ENCODE peak calls at places on chromosomes 3 and 15, in seven cellular contexts. One of them, this sample, is unnamed. For H3K27me3 and H3K36me3, the result is how much of the 10 kb centered on the place peaks cover.

GRCh38 chr3:170413291-170413690 is 5.4 kb upstream of the CLDN11 start:
- DNase-seq in brain microvascular endothelial cell: no peak
- DNase-seq in astrocyte: no peak
- DNase-seq in HCT116: no peak
- DNase-seq in adrenal gland: no peak
- DNase-seq in tibial nerve: no peak
- DNase-seq in PC-3: no peak
- DNase-seq in this sample: no peak

GRCh38 chr15:68581725-68582124 is 2.9 kb downstream of the CORO2B start:
- DNase-seq in tibial nerve: no peak
- DNase-seq in brain microvascular endothelial cell: no peak
- DNase-seq in HCT116: no peak
- DNase-seq in adrenal gland: no peak
- DNase-seq in PC-3: no peak
- DNase-seq in astrocyte: no peak
- DNase-seq in this sample: no peak

GRCh38 chr3:127820221-127820870 is 2.0 kb downstream of the MGLL start:
- DNase-seq in tibial nerve: peak
- DNase-seq in brain microvascular endothelial cell: no peak
- DNase-seq in PC-3: no peak
- DNase-seq in astrocyte: no peak
- DNase-seq in adrenal gland: no peak
- DNase-seq in HCT116: no peak
- DNase-seq in this sample: peak

GRCh38 chr15:60006203-60006782 is 2.2 kb downstream of the FOXB1 start:
- DNase-seq in PC-3: peak
- DNase-seq in HCT116: no peak
- DNase-seq in adrenal gland: peak
- DNase-seq in tibial nerve: no peak
- DNase-seq in brain microvascular endothelial cell: no peak
- DNase-seq in astrocyte: no peak
- DNase-seq in this sample: peak

GRCh38 chr3:57150097-57150496 is 15.1 kb downstream of the IL17RD start:
- DNase-seq in tibial nerve: no peak
- DNase-seq in adrenal gland: no peak
- DNase-seq in astrocyte: no peak
- DNase-seq in HCT116: no peak
- DNase-seq in brain microvascular endothelial cell: no peak
- DNase-seq in PC-3: peak
- DNase-seq in this sample: no peak

GRCh38 chr15:32886441-32886840 is 168.6 kb downstream of the GREM1 start:
- DNase-seq in adrenal gland: no peak
- DNase-seq in astrocyte: no peak
- DNase-seq in PC-3: no peak
- DNase-seq in brain microvascular endothelial cell: no peak
- DNase-seq in tibial nerve: no peak
- DNase-seq in HCT116: no peak
- DNase-seq in this sample: no peak

GRCh38 chr3:28745436-28745835 is 396.8 kb upstream of the AZI2 start:
- DNase-seq in brain microvascular endothelial cell: no peak
- DNase-seq in astrocyte: peak
- DNase-seq in HCT116: no peak
- DNase-seq in tibial nerve: no peak
- DNase-seq in PC-3: peak
- DNase-seq in adrenal gland: no peak
- DNase-seq in this sample: no peak

GRCh38 chr15:23823508-23823907 is 136.4 kb upstream of the NDN start:
- DNase-seq in adrenal gland: no peak
- DNase-seq in PC-3: peak
- DNase-seq in HCT116: no peak
- DNase-seq in brain microvascular endothelial cell: no peak
- DNase-seq in tibial nerve: no peak
- DNase-seq in astrocyte: no peak
- DNase-seq in this sample: peak

GRCh38 chr15:24956131-24956838 is 1.5 kb downstream of the SNRPN start:
- DNase-seq in PC-3: peak
- DNase-seq in adrenal gland: peak
- DNase-seq in astrocyte: peak
- DNase-seq in HCT116: no peak
- DNase-seq in brain microvascular endothelial cell: peak
- DNase-seq in tibial nerve: peak
- DNase-seq in this sample: peak

GRCh38 chr3:24663406-24663805 is 168.8 kb upstream of the THRB start:
- DNase-seq in HCT116: no peak
- DNase-seq in PC-3: no peak
- DNase-seq in brain microvascular endothelial cell: no peak
- DNase-seq in adrenal gland: no peak
- DNase-seq in tibial nerve: no peak
- DNase-seq in astrocyte: no peak
- DNase-seq in this sample: no peak

GRCh38 chr15:70892002-70892911 is at the start of the genes LRRC49 and THAP10:
- DNase-seq in astrocyte: peak
- DNase-seq in adrenal gland: peak
- DNase-seq in brain microvascular endothelial cell: peak
- DNase-seq in HCT116: peak
- DNase-seq in PC-3: peak
- DNase-seq in tibial nerve: peak
- DNase-seq in this sample: peak

GRCh38 chr3:149975919-149976318 is 5.2 kb upstream of the PFN2 start:
- DNase-seq in brain microvascular endothelial cell: no peak
- DNase-seq in adrenal gland: no peak
- DNase-seq in astrocyte: no peak
- DNase-seq in tibial nerve: no peak
- DNase-seq in PC-3: no peak
- DNase-seq in HCT116: no peak
- DNase-seq in this sample: peak

GRCh38 chr3:94009612-94010011 is 18.8 kb downstream of the STX19 start:
- DNase-seq in astrocyte: no peak
- DNase-seq in adrenal gland: no peak
- DNase-seq in brain microvascular endothelial cell: no peak
- DNase-seq in PC-3: no peak
- DNase-seq in HCT116: no peak
- DNase-seq in tibial nerve: no peak
- DNase-seq in this sample: no peak

GRCh38 chr3:158936530-158937113 is 134.8 kb downstream of the MFSD1 start:
- DNase-seq in tibial nerve: no peak
- DNase-seq in astrocyte: no peak
- DNase-seq in HCT116: no peak
- DNase-seq in PC-3: no peak
- DNase-seq in brain microvascular endothelial cell: no peak
- DNase-seq in adrenal gland: no peak
- DNase-seq in this sample: no peak

GRCh38 chr3:135041586-135041985 is 246.5 kb downstream of the EPHB1 start:
- DNase-seq in brain microvascular endothelial cell: no peak
- DNase-seq in astrocyte: no peak
- DNase-seq in tibial nerve: no peak
- DNase-seq in adrenal gland: no peak
- DNase-seq in PC-3: no peak
- DNase-seq in HCT116: no peak
- DNase-seq in this sample: no peak

GRCh38 chr3:179661777-179662176 is 8.9 kb downstream of the USP13 start:
- DNase-seq in adrenal gland: no peak
- DNase-seq in astrocyte: no peak
- DNase-seq in PC-3: no peak
- DNase-seq in tibial nerve: no peak
- DNase-seq in HCT116: no peak
- DNase-seq in brain microvascular endothelial cell: no peak
- DNase-seq in this sample: no peak

GRCh38 chr3:102464261-102464660 is 29.4 kb downstream of the ZPLD1 start:
- DNase-seq in tibial nerve: no peak
- DNase-seq in astrocyte: no peak
- DNase-seq in brain microvascular endothelial cell: no peak
- DNase-seq in adrenal gland: no peak
- DNase-seq in HCT116: no peak
- DNase-seq in PC-3: no peak
- DNase-seq in this sample: no peak

GRCh38 chr3:38124324-38125122 is 12.4 kb downstream of the ACAA1 start:
- DNase-seq in brain microvascular endothelial cell: no peak
- DNase-seq in astrocyte: no peak
- DNase-seq in tibial nerve: no peak
- DNase-seq in HCT116: no peak
- DNase-seq in adrenal gland: peak
- DNase-seq in PC-3: peak
- DNase-seq in this sample: no peak

GRCh38 chr3:53815651-53816050 is 30.6 kb downstream of the CHDH start:
- DNase-seq in adrenal gland: no peak
- DNase-seq in PC-3: no peak
- DNase-seq in astrocyte: no peak
- DNase-seq in brain microvascular endothelial cell: no peak
- DNase-seq in HCT116: no peak
- DNase-seq in tibial nerve: no peak
- DNase-seq in this sample: no peak

GRCh38 chr15:77021088-77021481 is 26.2 kb downstream of the PSTPIP1 start:
- DNase-seq in brain microvascular endothelial cell: no peak
- DNase-seq in tibial nerve: no peak
- DNase-seq in astrocyte: no peak
- DNase-seq in HCT116: no peak
- DNase-seq in PC-3: no peak
- DNase-seq in adrenal gland: no peak
- DNase-seq in this sample: no peak

GRCh38 chr3:71484452-71484851 is 99.1 kb downstream of the FOXP1 start:
- DNase-seq in HCT116: no peak
- DNase-seq in adrenal gland: no peak
- DNase-seq in PC-3: no peak
- DNase-seq in astrocyte: no peak
- DNase-seq in brain microvascular endothelial cell: no peak
- DNase-seq in tibial nerve: no peak
- DNase-seq in this sample: no peak

GRCh38 chr3:30263921-30264313 is 342.5 kb upstream of the TGFBR2 start:
- DNase-seq in HCT116: no peak
- DNase-seq in brain microvascular endothelial cell: no peak
- DNase-seq in tibial nerve: no peak
- DNase-seq in astrocyte: no peak
- DNase-seq in PC-3: no peak
- DNase-seq in adrenal gland: no peak
- DNase-seq in this sample: no peak

GRCh38 chr3:44355634-44356033 is 17.1 kb downstream of the TCAIM start:
- DNase-seq in PC-3: peak
- DNase-seq in astrocyte: peak
- DNase-seq in brain microvascular endothelial cell: peak
- DNase-seq in adrenal gland: peak
- DNase-seq in tibial nerve: peak
- DNase-seq in HCT116: no peak
- DNase-seq in this sample: no peak

GRCh38 chr3:52286777-52287110 is 884 bp upstream of the GLYCTK start:
- DNase-seq in HCT116: no peak
- DNase-seq in brain microvascular endothelial cell: no peak
- DNase-seq in tibial nerve: no peak
- DNase-seq in adrenal gland: no peak
- DNase-seq in PC-3: no peak
- DNase-seq in astrocyte: peak
- DNase-seq in this sample: peak

GRCh38 chr15:89186798-89187197 is 34.6 kb downstream of the RLBP1 start:
- DNase-seq in tibial nerve: no peak
- DNase-seq in brain microvascular endothelial cell: no peak
- DNase-seq in HCT116: no peak
- DNase-seq in adrenal gland: no peak
- DNase-seq in astrocyte: no peak
- DNase-seq in PC-3: no peak
- DNase-seq in this sample: no peak

GRCh38 chr3:22704571-22705354 is 498.4 kb upstream of the UBE2E2 start:
- DNase-seq in astrocyte: no peak
- DNase-seq in HCT116: no peak
- DNase-seq in tibial nerve: no peak
- DNase-seq in brain microvascular endothelial cell: no peak
- DNase-seq in adrenal gland: no peak
- DNase-seq in PC-3: no peak
- DNase-seq in this sample: peak

GRCh38 chr15:63022663-63023062 is 19.9 kb upstream of the TPM1 start:
- DNase-seq in brain microvascular endothelial cell: no peak
- DNase-seq in adrenal gland: no peak
- DNase-seq in PC-3: no peak
- DNase-seq in astrocyte: no peak
- DNase-seq in tibial nerve: no peak
- DNase-seq in HCT116: no peak
- DNase-seq in this sample: no peak

DNA sequence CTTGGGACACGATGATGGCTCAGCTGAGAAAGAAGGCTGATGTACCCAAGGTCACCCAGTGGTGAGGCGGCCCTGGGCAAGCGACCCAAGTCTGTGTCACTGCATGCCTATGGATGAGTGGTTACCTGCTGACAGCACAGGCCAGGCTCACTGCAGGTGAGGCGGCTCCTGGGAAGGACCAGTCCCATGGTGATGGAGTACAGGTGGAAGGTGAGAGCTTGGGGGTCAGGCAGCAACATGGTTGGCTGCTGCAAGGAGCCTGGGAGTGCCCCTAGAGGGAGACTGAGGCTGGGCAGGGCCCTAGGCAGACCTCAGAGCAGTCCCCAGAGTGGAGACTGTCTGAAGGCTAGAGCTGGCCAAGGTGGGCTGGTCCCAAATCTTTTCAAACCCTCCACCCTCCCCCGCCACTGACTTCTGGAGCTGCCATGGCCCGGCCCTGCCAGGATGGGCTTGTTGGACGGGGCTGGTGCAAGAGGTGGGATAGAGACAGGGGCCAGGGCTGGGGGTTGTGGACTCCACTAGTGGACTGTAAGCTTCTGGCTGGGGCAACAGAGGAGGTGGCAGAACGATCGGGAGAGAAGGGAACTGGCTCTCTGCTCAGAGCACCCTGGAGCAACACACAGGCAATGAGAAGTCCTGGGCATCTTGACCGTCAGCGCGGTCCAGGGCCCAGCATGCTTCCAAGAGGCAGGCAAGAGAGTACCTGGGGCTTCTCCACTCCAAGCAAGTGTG is 72.5 kb upstream of the SLC6A11 start:
- DNase-seq in PC-3: no peak
- DNase-seq in HCT116: no peak
- DNase-seq in astrocyte: no peak
- DNase-seq in adrenal gland: no peak
- DNase-seq in brain microvascular endothelial cell: no peak
- DNase-seq in tibial nerve: no peak
- DNase-seq in this sample: no peak
- H3K27me3 ChIP-seq in PC-3: under half
- H3K27me3 ChIP-seq in HCT116: under half
- H3K27me3 ChIP-seq in astrocyte: under half
- H3K27me3 ChIP-seq in adrenal gland: under half
- H3K27me3 ChIP-seq in brain microvascular endothelial cell: under half
- H3K27me3 ChIP-seq in tibial nerve: under half
- H3K27me3 ChIP-seq in this sample: under half

GRCh38 chr3:194138732-194139084 is 2.8 kb downstream of the HES1 start:
- DNase-seq in PC-3: no peak
- DNase-seq in adrenal gland: no peak
- DNase-seq in astrocyte: peak
- DNase-seq in HCT116: no peak
- DNase-seq in tibial nerve: no peak
- DNase-seq in brain microvascular endothelial cell: no peak
- DNase-seq in this sample: no peak
- H3K4me3 ChIP-seq in PC-3: peak
- H3K4me3 ChIP-seq in adrenal gland: peak
- H3K4me3 ChIP-seq in astrocyte: peak
- H3K4me3 ChIP-seq in HCT116: no peak
- H3K4me3 ChIP-seq in tibial nerve: no peak
- H3K4me3 ChIP-seq in brain microvascular endothelial cell: peak
- H3K4me3 ChIP-seq in this sample: no peak

GRCh38 chr3:64003589-64003988 is 19.7 kb downstream of the PSMD6 start:
- DNase-seq in PC-3: no peak
- DNase-seq in brain microvascular endothelial cell: no peak
- DNase-seq in tibial nerve: no peak
- DNase-seq in astrocyte: no peak
- DNase-seq in HCT116: no peak
- DNase-seq in adrenal gland: no peak
- DNase-seq in this sample: no peak
- H3K36me3 ChIP-seq in PC-3: under half
- H3K36me3 ChIP-seq in brain microvascular endothelial cell: under half
- H3K36me3 ChIP-seq in tibial nerve: under half
- H3K36me3 ChIP-seq in astrocyte: under half
- H3K36me3 ChIP-seq in HCT116: under half
- H3K36me3 ChIP-seq in adrenal gland: half or more
- H3K36me3 ChIP-seq in this sample: under half

GRCh38 chr15:66184492-66184891 is 69.1 kb downstream of the MEGF11 start:
- DNase-seq in brain microvascular endothelial cell: no peak
- DNase-seq in tibial nerve: no peak
- DNase-seq in PC-3: no peak
- DNase-seq in adrenal gland: no peak
- DNase-seq in astrocyte: no peak
- DNase-seq in HCT116: no peak
- DNase-seq in this sample: no peak
- H3K27me3 ChIP-seq in brain microvascular endothelial cell: under half
- H3K27me3 ChIP-seq in tibial nerve: under half
- H3K27me3 ChIP-seq in PC-3: half or more
- H3K27me3 ChIP-seq in adrenal gland: under half
- H3K27me3 ChIP-seq in astrocyte: under half
- H3K27me3 ChIP-seq in HCT116: under half
- H3K27me3 ChIP-seq in this sample: under half